ENCODE peak calls at places on chromosomes 16 and 17, in five cellular contexts. F, B, N, H and R are unnamed samples.

GRCh38 chr17:19759934-19760530 is 11.9 kb upstream of the ALDH3A1 start:
- DNase-seq in B (no peak), H (no peak), F (no peak), N (no peak), R (no peak)

GRCh38 chr16:74874912-74875311 is 100.3 kb upstream of the FA2H start:
- DNase-seq in H (no peak), F (no peak), N (no peak), B (no peak), R (no peak)

GRCh38 chr17:67974186-67974585 is 22.1 kb downstream of the C17orf58 start:
- DNase-seq in H (no peak), F (no peak), N (no peak), B (no peak), R (no peak)

GRCh38 chr16:8564934-8565345 is 25.4 kb downstream of the TMEM114 start:
- DNase-seq in H (no peak), F (no peak), B (no peak), N (no peak), R (no peak)

GRCh38 chr16:82938108-82938507 is 311.3 kb downstream of the CDH13 start:
- DNase-seq in F (no peak), B (no peak), H (no peak), N (no peak), R (no peak)

GRCh38 chr16:58503863-58504688 is 4.1 kb downstream of the NDRG4 start:
- DNase-seq in B (no peak), H (no peak), F (no peak), N (no peak), R (no peak)

GRCh38 chr17:67800495-67800928 is 24.8 kb upstream of the BPTF start:
- DNase-seq in N (peak; percentile 72), F (no peak), H (peak; percentile 85), B (peak; percentile 20), R (peak; percentile 19)

GRCh38 chr17:59330314-59330942 is 1.0 kb upstream of the YPEL2 start:
- DNase-seq in B (no peak), H (peak; percentile 84), F (no peak), N (no peak), R (no peak)

GRCh38 chr16:30340621-30341020 is 14.5 kb downstream of the CD2BP2 start:
- DNase-seq in N (no peak), B (no peak), H (no peak), F (no peak), R (no peak)

GRCh38 chr16:28067604-28068382 is 4.3 kb upstream of the GSG1L start:
- DNase-seq in B (no peak), H (no peak), N (no peak), F (no peak), R (peak; percentile 22)

GRCh38 chr16:4746991-4747574 is 12.7 kb downstream of the DNAAF8 start:
- DNase-seq in H (no peak), N (no peak), B (no peak), F (no peak), R (no peak)

GRCh38 chr17:36657763-36658490 is 56.5 kb downstream of the MRM1 start:
- DNase-seq in F (no peak), N (no peak), H (peak; percentile 48), B (no peak), R (no peak)

GRCh38 chr16:82633964-82634600 is 7.3 kb downstream of the CDH13 start:
- DNase-seq in H (peak; percentile 28), B (no peak), N (no peak), F (peak; percentile 84), R (no peak)

GRCh38 chr17:19004601-19005441 is at the start of gene FAM83G:
- DNase-seq in B (peak; percentile 39), F (peak; percentile 84), N (peak; percentile 91), H (peak; percentile 92), R (no peak)

GRCh38 chr16:48609453-48610023 is 442 bp downstream of the N4BP1 start:
- DNase-seq in N (peak; percentile 59), H (peak; percentile 61), F (peak; percentile 39), B (no peak), R (no peak)

GRCh38 chr17:11278186-11278983 is 37.4 kb downstream of the SHISA6 start:
- DNase-seq in F (no peak), H (no peak), N (no peak), B (no peak), R (no peak)

GRCh38 chr17:38425744-38426143 is 2.5 kb upstream of the ARHGAP23 start:
- DNase-seq in F (no peak), B (no peak), H (no peak), N (peak; percentile 71), R (no peak)

GRCh38 chr17:76793775-76794174 is 55.9 kb downstream of the MFSD11 start:
- DNase-seq in N (no peak), H (no peak), F (no peak), B (no peak), R (no peak)

GRCh38 chr16:5071341-5071680 is 332 bp upstream of the ALG1 start:
- DNase-seq in H (no peak), B (no peak), N (no peak), F (no peak), R (no peak)

GRCh38 chr16:4688674-4689045 is 4.7 kb upstream of the NUDT16L1 start:
- DNase-seq in B (no peak), F (no peak), N (no peak), H (no peak), R (no peak)